ENCODE peak calls at places on chromosomes 5 and 9, in six cellular contexts. O is uterus, Y is body of pancreas, F is transverse colon, E is heart left ventricle, V is A549. D is an unnamed sample.

GRCh38 chr9:32526042-32526706 is at the start of gene RIGI:
- DNase-seq in O (peak), Y (peak), F (peak), E (peak), V (peak), D (peak)

GRCh38 chr5:100004969-100005368 is 530.2 kb upstream of the FAM174A start:
- DNase-seq in O (no peak), Y (no peak), F (no peak), E (no peak), V (no peak), D (no peak)

GRCh38 chr9:36486454-36486932 is 86.2 kb upstream of the MELK start:
- DNase-seq in O (peak), Y (no peak), F (peak), E (peak), V (no peak), D (no peak)

GRCh38 chr9:16627967-16628366 is 242.5 kb downstream of the BNC2 start:
- DNase-seq in O (no peak), Y (no peak), F (no peak), E (peak), V (no peak), D (peak)

GRCh38 chr9:95746408-95747165 is 128.9 kb upstream of the ERCC6L2 start:
- DNase-seq in O (no peak), Y (no peak), F (no peak), E (no peak), V (no peak), D (no peak)

GRCh38 chr5:137954131-137954879 is 65.0 kb downstream of the PKD2L2 start:
- DNase-seq in O (peak), Y (no peak), F (peak), E (no peak), V (peak), D (peak)

GRCh38 chr5:172878585-172879433 is 44.8 kb downstream of the ERGIC1 start:
- DNase-seq in O (peak), Y (no peak), F (no peak), E (no peak), V (no peak), D (no peak)

GRCh38 chr9:4079346-4079745 is 220.5 kb downstream of the GLIS3 start:
- DNase-seq in O (no peak), Y (no peak), F (no peak), E (no peak), V (no peak), D (no peak)

GRCh38 chr5:134555223-134555790 is 29.8 kb downstream of the JADE2 start:
- DNase-seq in O (no peak), Y (no peak), F (no peak), E (no peak), V (no peak), D (no peak)

GRCh38 chr5:10479226-10479721 is 37.6 kb downstream of the ROPN1L start:
- DNase-seq in O (no peak), Y (no peak), F (peak), E (no peak), V (peak), D (peak)

GRCh38 chr5:176844706-176845391 is 34.5 kb downstream of the UNC5A start:
- DNase-seq in O (no peak), Y (no peak), F (no peak), E (peak), V (no peak), D (peak)

GRCh38 chr9:11338130-11338529 is 725.3 kb upstream of the PTPRD start:
- DNase-seq in O (no peak), Y (no peak), F (no peak), E (no peak), V (no peak), D (no peak)

GRCh38 chr5:112146323-112146848 is 272.7 kb downstream of the EPB41L4A start:
- DNase-seq in O (peak), Y (no peak), F (no peak), E (peak), V (no peak), D (no peak)

GRCh38 chr9:99044827-99045226 is 60.1 kb upstream of the TGFBR1 start:
- DNase-seq in O (no peak), Y (no peak), F (no peak), E (no peak), V (no peak), D (no peak)

GRCh38 chr5:159003045-159004030 is 96.4 kb downstream of the EBF1 start:
- DNase-seq in O (no peak), Y (no peak), F (no peak), E (no peak), V (peak), D (no peak)

GRCh38 chr9:129863059-129863690 is 27.9 kb downstream of the USP20 start:
- DNase-seq in O (no peak), Y (no peak), F (peak), E (no peak), V (no peak), D (peak)

GRCh38 chr5:75049581-75050274 is 2.6 kb downstream of the GCNT4 start:
- DNase-seq in O (peak), Y (peak), F (peak), E (peak), V (peak), D (peak)

GRCh38 chr9:96187108-96187695 is 114.8 kb downstream of the HSD17B3 start:
- DNase-seq in O (no peak), Y (no peak), F (peak), E (no peak), V (no peak), D (no peak)

GRCh38 chr5:147098233-147098790 is 136.5 kb upstream of the STK32A start:
- DNase-seq in O (no peak), Y (peak), F (peak), E (no peak), V (peak), D (peak)

GRCh38 chr5:147051193-147051592 is 172.6 kb upstream of the PPP2R2B start:
- DNase-seq in O (no peak), Y (no peak), F (no peak), E (no peak), V (no peak), D (peak)

GRCh38 chr5:113447651-113448050 is 12.9 kb upstream of the TSSK1B start:
- DNase-seq in O (no peak), Y (no peak), F (no peak), E (no peak), V (no peak), D (no peak)

GRCh38 chr9:79581388-79581787 is 9.6 kb downstream of the TLE4 start:
- DNase-seq in O (no peak), Y (no peak), F (peak), E (no peak), V (no peak), D (no peak)

GRCh38 chr9:79221084-79221483 is 350.7 kb upstream of the TLE4 start:
- DNase-seq in O (no peak), Y (no peak), F (no peak), E (no peak), V (peak), D (peak)

GRCh38 chr9:129328357-129329103 is 150.5 kb upstream of the IER5L start:
- DNase-seq in O (no peak), Y (no peak), F (no peak), E (peak), V (no peak), D (no peak)

GRCh38 chr9:7363777-7364477 is 435.7 kb downstream of the DMAC1 start:
- DNase-seq in O (no peak), Y (no peak), F (no peak), E (no peak), V (no peak), D (no peak)

DNA sequence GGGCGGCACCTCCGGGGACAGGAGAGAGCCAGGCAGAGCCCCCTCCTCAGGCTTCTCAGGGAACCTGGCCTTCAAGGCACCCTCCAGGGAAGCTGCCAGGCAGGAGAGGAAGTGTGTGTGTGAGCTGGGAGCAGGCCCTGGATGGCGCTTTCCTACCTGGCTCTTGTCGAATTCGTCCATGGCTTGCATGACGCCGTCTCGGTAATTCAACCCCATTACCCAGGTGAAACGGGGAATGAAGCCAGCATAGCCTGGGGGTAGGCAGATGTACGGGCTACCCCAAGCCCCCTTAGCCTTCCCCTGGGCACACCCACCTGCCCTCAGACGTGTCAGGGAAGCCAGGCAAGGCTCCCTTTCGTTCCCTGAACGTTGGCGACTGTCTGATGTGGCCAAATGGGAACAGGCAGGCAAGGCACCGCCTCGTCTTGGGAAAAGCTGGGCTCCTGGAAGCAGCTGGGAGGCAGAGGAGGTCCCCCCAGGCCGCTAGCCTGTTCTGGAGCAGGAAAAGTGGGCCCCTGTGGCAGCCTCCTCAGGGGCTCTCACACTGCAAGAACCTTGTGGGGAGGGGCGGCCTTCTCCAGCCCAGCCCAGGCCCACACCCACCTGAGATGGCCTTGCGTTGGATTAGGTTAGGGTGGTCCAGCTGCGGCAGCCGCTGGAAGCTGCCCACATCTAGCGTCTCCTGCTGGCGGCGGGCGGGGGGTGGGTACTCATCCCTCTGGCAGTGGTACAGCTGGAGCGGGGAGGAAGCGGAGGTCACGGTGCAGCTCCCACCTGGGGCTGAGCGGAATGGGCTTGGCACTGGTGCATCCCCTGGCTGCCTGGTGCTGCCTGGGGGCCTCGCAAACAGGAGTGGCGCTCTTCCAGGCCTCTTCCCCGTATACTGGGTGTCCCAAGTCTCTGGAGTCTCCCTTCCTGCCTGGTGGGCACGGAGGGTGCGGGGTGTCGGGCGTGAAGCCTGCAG is 3.7 kb downstream of the TUBB4B start:
- DNase-seq in O (no peak), Y (no peak), F (no peak), E (no peak), V (no peak), D (no peak)
- TF ChIP-seq POLR2A in O (no peak), Y (no peak), F (no peak), E (no peak), V (no peak), D (no peak)

GRCh38 chr5:154721476-154722058 is 33.6 kb upstream of the LARP1 start:
- DNase-seq in O (no peak), Y (no peak), F (no peak), E (no peak), V (no peak), D (no peak)
- TF ChIP-seq POLR2A in O (no peak), Y (no peak), F (no peak), E (no peak), V (no peak), D (no peak)

GRCh38 chr5:150446583-150446982 is 3.0 kb downstream of the RPS14 start:
- DNase-seq in O (no peak), Y (no peak), F (no peak), E (no peak), V (no peak), D (no peak)

GRCh38 chr5:150446103-150446502 is 3.4 kb downstream of the RPS14 start:
- DNase-seq in O (no peak), Y (no peak), F (no peak), E (no peak), V (no peak), D (no peak)

GRCh38 chr5:150443242-150444075 is 6.1 kb downstream of the RPS14 start:
- DNase-seq in O (no peak), Y (no peak), F (no peak), E (no peak), V (no peak), D (no peak)

GRCh38 chr5:150442699-150443080 is 6.8 kb downstream of the RPS14 start:
- DNase-seq in O (no peak), Y (no peak), F (no peak), E (no peak), V (no peak), D (no peak)

GRCh38 chr5:150444770-150445169 is 4.8 kb downstream of the RPS14 start:
- DNase-seq in O (no peak), Y (no peak), F (no peak), E (no peak), V (no peak), D (no peak)
- TF ChIP-seq POLR2A in O (no peak), Y (no peak), F (no peak), E (no peak), V (no peak), D (no peak)

DNA sequence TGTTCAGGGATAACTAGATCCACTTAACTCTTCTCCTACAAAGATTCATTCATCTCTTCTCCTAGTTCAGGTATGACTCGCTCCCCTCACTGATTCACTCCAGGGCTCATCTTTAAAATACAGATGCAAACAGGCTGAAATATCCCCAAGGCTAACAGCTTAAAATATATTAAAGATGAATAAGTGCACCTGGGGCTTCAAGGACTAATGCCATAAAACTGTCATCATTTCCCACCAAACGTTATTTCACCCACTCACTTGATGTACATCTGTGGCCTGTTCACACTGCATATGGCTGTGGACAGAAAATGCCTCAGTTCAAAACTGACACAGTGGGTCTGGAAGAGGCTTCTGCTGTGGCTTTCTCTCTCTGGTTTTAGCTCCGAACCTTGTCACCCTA is 366.9 kb downstream of the DEPDC1B start:
- DNase-seq in O (no peak), Y (no peak), F (no peak), E (no peak), V (no peak), D (no peak)
- TF ChIP-seq POLR2A in O (no peak), Y (no peak), F (no peak), E (no peak), V (no peak), D (no peak)

GRCh38 chr5:56814963-56815656 is at the start of gene MAP3K1:
- DNase-seq in O (peak), Y (peak), F (peak), E (peak), V (peak), D (peak)
- TF ChIP-seq POLR2A in O (peak), Y (peak), F (peak), E (no peak), V (peak), D (peak)

GRCh38 chr9:120734607-120735006 is 20.3 kb upstream of the MEGF9 start:
- DNase-seq in O (no peak), Y (no peak), F (no peak), E (no peak), V (no peak), D (no peak)

GRCh38 chr9:120733190-120733589 is 18.9 kb upstream of the MEGF9 start:
- DNase-seq in O (no peak), Y (peak), F (no peak), E (no peak), V (no peak), D (no peak)

GRCh38 chr9:120737411-120737810 is 23.1 kb upstream of the MEGF9 start:
- DNase-seq in O (no peak), Y (no peak), F (no peak), E (no peak), V (no peak), D (no peak)

GRCh38 chr9:120735415-120736126 is 21.3 kb upstream of the MEGF9 start:
- DNase-seq in O (no peak), Y (peak), F (no peak), E (no peak), V (peak), D (no peak)

DNA sequence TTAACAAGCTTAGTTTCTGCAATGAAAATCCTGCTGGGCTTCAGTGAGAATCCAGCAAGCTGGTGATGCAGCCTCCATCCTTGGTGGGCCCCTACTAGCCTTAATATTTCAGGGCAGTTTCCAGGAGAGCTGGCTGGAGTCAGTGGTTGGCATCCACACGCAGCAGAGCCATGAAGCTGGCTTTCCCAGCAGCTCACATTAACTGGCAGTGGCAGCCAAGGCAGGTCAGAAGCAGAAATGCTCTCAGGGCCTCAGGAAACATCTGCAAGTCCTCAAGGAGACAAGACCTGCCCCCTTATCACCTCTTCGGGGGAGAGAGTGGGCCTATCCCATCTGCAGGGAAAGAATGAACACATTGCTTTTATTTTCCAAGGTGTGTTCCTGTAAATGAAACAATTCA is 20.7 kb upstream of the MEGF9 start:
- DNase-seq in O (no peak), Y (no peak), F (no peak), E (no peak), V (no peak), D (no peak)
- TF ChIP-seq POLR2A in O (no peak), Y (no peak), F (no peak), E (no peak), V (no peak), D (no peak)

GRCh38 chr5:132257131-132258101 is at the start of gene PDLIM4:
- DNase-seq in O (peak), Y (no peak), F (peak), E (no peak), V (no peak), D (no peak)

GRCh38 chr5:132260051-132260450 is 2.6 kb downstream of the PDLIM4 start:
- DNase-seq in O (peak), Y (no peak), F (no peak), E (no peak), V (no peak), D (no peak)

GRCh38 chr5:132258102-132259060 is 885 bp downstream of the PDLIM4 start:
- DNase-seq in O (peak), Y (no peak), F (peak), E (no peak), V (no peak), D (no peak)

GRCh38 chr5:132260714-132261615 is 3.5 kb downstream of the PDLIM4 start:
- DNase-seq in O (peak), Y (peak), F (peak), E (peak), V (no peak), D (no peak)

DNA sequence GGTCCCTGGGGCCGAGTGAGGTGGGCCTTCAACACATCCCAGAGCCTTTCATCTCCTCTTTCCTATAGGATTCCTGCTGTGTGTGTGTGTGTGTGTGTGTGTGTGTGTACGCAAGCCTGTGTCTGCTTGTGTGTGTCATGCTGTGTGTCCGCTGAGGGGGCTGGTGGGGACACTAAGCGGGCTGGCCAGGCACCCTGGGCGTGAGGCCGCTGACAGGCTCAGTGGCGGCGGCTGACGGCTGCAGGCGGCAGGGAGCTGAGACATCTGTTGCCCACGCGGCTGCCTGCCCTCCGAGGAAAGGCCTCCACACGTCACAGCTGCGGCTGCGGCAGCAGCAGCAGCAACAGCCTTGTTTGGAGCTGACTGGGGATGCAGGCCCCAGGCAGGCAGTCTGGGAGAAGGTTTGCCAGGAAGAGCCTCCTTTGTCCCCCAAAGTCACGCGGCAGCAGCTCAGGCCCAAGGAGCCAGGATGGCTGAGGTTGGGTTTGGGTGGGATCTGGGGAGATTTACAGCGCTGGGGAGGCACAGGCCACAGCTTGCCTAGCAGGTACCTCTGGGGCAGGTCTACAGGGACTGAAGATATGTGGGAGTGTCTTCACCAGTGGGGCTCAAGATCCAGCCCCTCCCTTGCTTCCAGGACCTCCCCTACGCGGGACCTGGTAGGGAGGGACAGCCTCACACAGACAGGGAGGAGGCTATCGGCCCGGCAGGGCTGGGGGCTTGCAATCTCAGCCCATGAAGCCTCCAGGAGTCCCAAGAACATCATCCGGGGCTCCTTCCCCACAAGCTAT is 1.8 kb downstream of the PDLIM4 start:
- DNase-seq in O (peak), Y (no peak), F (peak), E (peak), V (no peak), D (no peak)
- TF ChIP-seq POLR2A in O (peak), Y (no peak), F (peak), E (no peak), V (no peak), D (peak)